ENCODE peak calls at places on chromosomes 12 and 14, in seven cellular contexts. D, T, N, I, Z, U and A are unnamed samples.

GRCh38 chr12:26109343-26109841 is 15.4 kb downstream of the BHLHE41 start:
- DNase-seq in D (no peak), T (peak), N (no peak), I (no peak), Z (no peak), U (no peak), A (no peak)

GRCh38 chr14:95998656-95999055 is 40.5 kb upstream of the C14orf132 start:
- DNase-seq in D (peak), T (no peak), N (peak), I (no peak), Z (no peak), U (no peak), A (peak)

GRCh38 chr14:50038398-50039119 is 77.8 kb downstream of the VCPKMT start:
- DNase-seq in D (no peak), T (no peak), N (no peak), I (peak), Z (peak), U (peak), A (no peak)

GRCh38 chr12:31362759-31363415 is 36.9 kb upstream of the SINHCAF start:
- DNase-seq in D (no peak), T (peak), N (no peak), I (peak), Z (peak), U (peak), A (peak)

GRCh38 chr14:61321385-61322010 is at the start of gene PRKCH:
- DNase-seq in D (peak), T (peak), N (peak), I (peak), Z (peak), U (no peak), A (peak)

GRCh38 chr14:26478967-26479366 is 118.9 kb downstream of the NOVA1 start:
- DNase-seq in D (no peak), T (no peak), N (no peak), I (no peak), Z (no peak), U (no peak), A (no peak)

GRCh38 chr14:89618309-89618708 is 201.3 kb upstream of the FOXN3 start:
- DNase-seq in D (no peak), T (no peak), N (peak), I (peak), Z (no peak), U (no peak), A (no peak)

GRCh38 chr14:88181072-88181471 is 142.0 kb downstream of the KCNK10 start:
- DNase-seq in D (no peak), T (peak), N (no peak), I (no peak), Z (no peak), U (no peak), A (no peak)

GRCh38 chr12:132459270-132459669 is 30.7 kb upstream of the FBRSL1 start:
- DNase-seq in D (no peak), T (no peak), N (no peak), I (no peak), Z (no peak), U (no peak), A (no peak)

GRCh38 chr12:91913651-91914050 is 232.0 kb downstream of the BTG1 start:
- DNase-seq in D (no peak), T (no peak), N (no peak), I (no peak), Z (no peak), U (no peak), A (no peak)

GRCh38 chr14:94120667-94121335 is 8.6 kb downstream of the IFI27L2 start:
- DNase-seq in D (no peak), T (no peak), N (no peak), I (no peak), Z (no peak), U (no peak), A (no peak)

GRCh38 chr14:71703477-71703876 is 228.8 kb upstream of the RGS6 start:
- DNase-seq in D (no peak), T (no peak), N (no peak), I (no peak), Z (no peak), U (no peak), A (no peak)

GRCh38 chr14:95098984-95099599 is 58.2 kb downstream of the DICER1 start:
- DNase-seq in D (peak), T (no peak), N (peak), I (peak), Z (peak), U (no peak), A (peak)

GRCh38 chr14:20846560-20846959 is 43.9 kb upstream of the RNASE1 start:
- DNase-seq in D (no peak), T (no peak), N (no peak), I (no peak), Z (no peak), U (no peak), A (no peak)

GRCh38 chr12:99137124-99137845 is 492.2 kb downstream of the APAF1 start:
- DNase-seq in D (no peak), T (no peak), N (no peak), I (no peak), Z (no peak), U (no peak), A (no peak)

GRCh38 chr14:75554482-75554881 is 23.9 kb upstream of the FLVCR2 start:
- DNase-seq in D (no peak), T (no peak), N (no peak), I (no peak), Z (no peak), U (no peak), A (peak)

GRCh38 chr14:102917469-102918211 is 4.8 kb upstream of the AMN start:
- DNase-seq in D (peak), T (peak), N (peak), I (peak), Z (peak), U (no peak), A (peak)

GRCh38 chr12:3333583-3333982 is 157.4 kb upstream of the PRMT8 start:
- DNase-seq in D (peak), T (peak), N (peak), I (peak), Z (peak), U (no peak), A (no peak)

GRCh38 chr14:35607380-35607779 is 73.4 kb downstream of the INSM2 start:
- DNase-seq in D (no peak), T (no peak), N (no peak), I (no peak), Z (no peak), U (no peak), A (peak)
- TF ChIP-seq JUND in D (no peak), T (no peak), N (no peak), I (no peak), Z (no peak), U (no peak), A (no peak)

GRCh38 chr14:93113678-93114067 is 2.1 kb downstream of the ITPK1 start:
- DNase-seq in D (no peak), T (no peak), N (no peak), I (no peak), Z (no peak), U (no peak), A (no peak)

GRCh38 chr14:93115069-93115919 is 431 bp downstream of the ITPK1 start:
- DNase-seq in D (peak), T (peak), N (peak), I (peak), Z (peak), U (peak), A (peak)

GRCh38 chr14:93112891-93113677 is 2.6 kb downstream of the ITPK1 start:
- DNase-seq in D (peak), T (peak), N (peak), I (peak), Z (peak), U (peak), A (peak)

GRCh38 chr14:93114713-93115068 is 1.0 kb downstream of the ITPK1 start:
- DNase-seq in D (no peak), T (no peak), N (no peak), I (no peak), Z (no peak), U (no peak), A (no peak)

GRCh38 chr14:93114068-93114710 is 1.5 kb downstream of the ITPK1 start:
- DNase-seq in D (no peak), T (no peak), N (no peak), I (no peak), Z (no peak), U (no peak), A (no peak)
- TF ChIP-seq JUND in D (no peak), T (no peak), N (no peak), I (no peak), Z (no peak), U (no peak), A (no peak)

GRCh38 chr12:116628450-116628793 is 69.2 kb downstream of the MAP1LC3B2 start:
- DNase-seq in D (no peak), T (no peak), N (no peak), I (no peak), Z (no peak), U (no peak), A (no peak)

GRCh38 chr12:116631619-116632018 is 72.4 kb downstream of the MAP1LC3B2 start:
- DNase-seq in D (no peak), T (no peak), N (no peak), I (no peak), Z (no peak), U (no peak), A (no peak)

GRCh38 chr12:116630762-116631161 is 71.6 kb downstream of the MAP1LC3B2 start:
- DNase-seq in D (no peak), T (no peak), N (no peak), I (no peak), Z (no peak), U (no peak), A (no peak)

GRCh38 chr12:116629451-116629850 is 70.3 kb downstream of the MAP1LC3B2 start:
- DNase-seq in D (no peak), T (no peak), N (no peak), I (no peak), Z (no peak), U (no peak), A (no peak)

DNA sequence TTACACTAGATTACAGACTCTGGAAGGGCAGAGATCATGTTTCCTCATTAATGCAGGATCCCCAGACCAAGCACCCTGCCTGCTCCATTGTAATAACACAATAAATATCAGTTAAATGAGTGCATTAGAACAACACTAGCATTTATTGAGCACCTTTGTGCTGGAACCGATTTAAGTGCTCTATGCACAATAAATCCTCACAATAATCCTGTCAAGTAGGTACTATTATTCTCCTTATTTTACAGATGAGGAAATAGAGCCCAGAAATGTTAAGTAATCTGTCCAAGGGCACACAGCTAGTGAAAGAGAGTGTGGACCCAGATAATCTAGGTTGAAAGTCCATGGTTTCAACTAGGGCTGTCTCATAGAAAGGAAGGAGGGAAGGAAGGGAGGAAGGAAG is 69.8 kb downstream of the MAP1LC3B2 start:
- DNase-seq in D (no peak), T (no peak), N (no peak), I (no peak), Z (no peak), U (no peak), A (no peak)
- TF ChIP-seq JUND in D (no peak), T (no peak), N (no peak), I (no peak), Z (no peak), U (no peak), A (no peak)

DNA sequence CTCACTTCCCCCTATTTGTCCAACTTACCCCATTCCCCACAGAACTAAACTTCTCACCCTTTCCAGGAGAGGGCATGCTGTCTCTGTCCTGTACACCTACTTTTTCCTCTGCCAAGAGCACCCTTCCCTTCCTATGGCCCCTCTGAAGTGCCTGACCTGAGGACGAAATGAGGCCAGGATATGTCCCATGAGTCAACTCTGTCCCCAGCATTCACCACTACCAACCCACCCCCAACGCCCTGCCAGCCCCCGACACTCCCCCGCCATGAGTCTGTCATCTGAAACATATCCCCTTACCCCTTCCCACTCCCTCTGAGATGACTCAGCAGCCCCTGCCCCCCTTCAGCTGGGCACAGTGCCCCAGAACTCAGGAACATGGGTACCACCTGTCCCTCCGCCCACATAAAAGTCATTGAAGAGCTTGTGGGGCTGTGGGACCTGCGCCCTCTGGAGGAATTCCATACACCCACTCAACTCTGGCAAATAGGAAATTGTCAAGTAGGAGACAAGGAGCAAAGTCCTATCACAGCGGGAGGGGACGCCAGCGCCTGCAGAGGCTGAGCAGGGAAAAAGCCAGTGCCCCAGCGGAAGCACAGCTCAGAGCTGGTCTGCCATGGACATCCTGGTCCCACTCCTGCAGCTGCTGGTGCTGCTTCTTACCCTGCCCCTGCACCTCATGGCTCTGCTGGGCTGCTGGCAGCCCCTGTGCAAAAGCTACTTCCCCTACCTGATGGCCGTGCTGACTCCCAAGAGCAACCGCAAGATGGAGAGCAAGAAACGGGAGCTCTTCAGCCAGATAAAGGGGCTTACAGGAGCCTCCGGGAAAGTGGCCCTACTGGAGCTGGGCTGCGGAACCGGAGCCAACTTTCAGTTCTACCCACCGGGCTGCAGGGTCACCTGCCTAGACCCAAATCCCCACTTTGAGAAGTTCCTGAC is 26.3 kb downstream of the ITGA7 start:
- DNase-seq in D (peak), T (peak), N (no peak), I (peak), Z (peak), U (no peak), A (peak)
- TF ChIP-seq JUND in D (no peak), T (no peak), N (no peak), I (no peak), Z (peak), U (no peak), A (no peak)

DNA sequence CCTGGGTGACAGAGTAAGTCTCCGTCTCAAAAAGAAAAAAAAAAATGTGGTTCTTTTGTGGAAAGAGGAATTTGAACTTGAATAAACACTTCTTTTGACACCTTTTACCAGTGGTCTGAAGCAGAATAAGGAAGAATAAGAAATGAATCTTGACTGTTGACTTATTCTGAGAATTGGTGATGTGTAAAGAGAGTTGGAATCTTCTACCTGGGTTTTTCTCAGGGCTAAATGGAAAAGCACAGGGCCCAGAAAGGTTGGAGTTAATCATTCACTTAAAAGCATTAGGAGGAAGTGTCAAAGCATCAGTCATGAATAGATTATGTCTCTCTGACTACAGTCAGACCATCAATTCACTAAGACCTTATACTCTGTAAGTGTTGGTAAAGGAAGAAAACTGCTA is 13.9 kb downstream of the PNMA1 start:
- DNase-seq in D (no peak), T (no peak), N (no peak), I (peak), Z (no peak), U (no peak), A (no peak)
- TF ChIP-seq JUND in D (no peak), T (no peak), N (no peak), I (no peak), Z (no peak), U (no peak), A (no peak)

DNA sequence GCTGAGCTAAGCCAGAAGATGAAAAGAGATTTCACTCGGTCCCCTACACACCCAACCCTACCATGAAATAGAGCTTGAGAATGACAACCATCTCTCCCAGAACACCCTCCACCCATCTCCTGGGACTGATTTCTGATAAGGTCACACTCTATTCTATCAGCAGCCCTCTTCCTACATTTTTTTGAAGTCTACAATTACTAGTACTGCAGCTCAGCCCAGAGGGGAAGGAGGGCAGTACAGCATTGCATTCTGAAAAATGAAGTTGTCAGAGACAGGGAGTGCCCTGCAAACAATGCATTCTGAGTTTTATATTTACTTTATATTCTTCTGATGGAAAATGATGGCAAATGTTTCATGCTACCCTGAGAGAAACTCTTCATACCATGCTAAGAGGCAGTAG is 318.5 kb downstream of the BCAT1 start:
- DNase-seq in D (no peak), T (no peak), N (no peak), I (no peak), Z (no peak), U (no peak), A (no peak)
- TF ChIP-seq JUND in D (no peak), T (no peak), N (no peak), I (no peak), Z (no peak), U (no peak), A (no peak)

DNA sequence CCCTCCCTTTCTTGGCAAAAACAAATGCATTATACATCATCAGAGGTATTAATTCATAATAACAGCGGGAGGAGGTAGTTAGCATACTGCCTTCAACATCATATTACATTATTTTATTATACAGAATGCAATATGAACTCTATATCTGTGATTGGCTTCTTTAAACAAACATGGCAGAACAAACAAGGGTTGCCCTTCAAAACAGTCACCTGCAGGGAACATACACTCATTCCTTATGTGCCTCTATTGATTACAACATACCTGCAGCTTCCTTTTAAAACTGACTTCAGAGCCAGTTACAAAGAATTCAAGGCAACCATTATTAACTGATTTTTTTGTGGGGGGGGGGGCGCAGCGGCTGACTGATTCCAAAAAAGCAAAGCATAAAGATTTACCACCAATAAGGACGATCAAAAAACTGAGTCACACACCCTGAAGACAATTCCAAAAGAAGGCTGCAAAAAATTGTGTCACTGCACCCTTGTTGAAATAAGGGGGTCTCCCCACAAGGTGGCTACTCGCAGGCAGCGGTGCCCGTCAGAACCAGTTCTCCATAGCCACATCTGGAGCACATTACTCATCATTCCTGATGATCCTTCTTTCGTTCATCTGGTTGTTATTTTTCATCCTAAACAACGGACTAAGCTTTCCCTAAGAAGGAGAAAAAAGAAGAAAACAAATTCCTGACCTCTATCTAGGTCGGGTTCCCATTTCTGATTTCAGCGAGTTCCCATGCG is 51.8 kb downstream of the SMUG1 start:
- DNase-seq in D (no peak), T (no peak), N (peak), I (peak), Z (no peak), U (no peak), A (peak)
- TF ChIP-seq JUND in D (no peak), T (no peak), N (no peak), I (no peak), Z (no peak), U (no peak), A (no peak)

GRCh38 chr12:72269491-72269890 is 2.7 kb upstream of the TRHDE start:
- DNase-seq in D (no peak), T (no peak), N (no peak), I (no peak), Z (no peak), U (no peak), A (no peak)

GRCh38 chr12:72261885-72262284 is 10.3 kb upstream of the TRHDE start:
- DNase-seq in D (no peak), T (no peak), N (no peak), I (no peak), Z (no peak), U (no peak), A (no peak)

GRCh38 chr12:72268386-72268785 is 3.8 kb upstream of the TRHDE start:
- DNase-seq in D (no peak), T (no peak), N (no peak), I (no peak), Z (no peak), U (no peak), A (no peak)

GRCh38 chr12:72267974-72268373 is 4.2 kb upstream of the TRHDE start:
- DNase-seq in D (no peak), T (no peak), N (no peak), I (no peak), Z (no peak), U (no peak), A (no peak)

DNA sequence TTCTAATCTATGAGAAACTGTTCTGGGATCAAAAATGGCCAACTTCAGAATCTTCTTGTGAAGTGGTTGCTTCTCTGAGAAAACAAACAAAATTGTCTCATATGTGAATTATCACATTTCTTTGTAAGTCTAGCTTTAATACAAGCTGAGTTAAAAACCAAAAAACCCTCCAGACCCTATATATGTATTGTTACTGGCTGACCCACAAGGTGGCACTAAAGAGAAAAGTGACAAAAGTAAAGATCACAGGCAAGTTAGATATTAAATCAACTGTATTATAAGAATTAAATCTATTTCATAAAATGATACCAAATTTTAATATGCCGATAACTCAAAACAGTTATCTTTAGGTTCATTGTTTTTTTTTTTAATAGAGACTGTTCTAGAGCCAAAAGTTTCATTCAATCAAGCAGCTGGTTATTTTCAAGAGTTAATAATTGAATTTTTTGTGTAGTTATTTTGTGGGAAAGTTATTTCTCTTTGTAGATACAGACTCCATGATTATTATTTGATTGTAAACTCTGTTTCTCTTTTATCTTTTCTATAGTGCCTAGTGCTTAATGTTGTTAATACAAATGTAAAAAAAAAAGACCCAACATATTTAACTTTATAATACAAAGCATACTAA is 7.5 kb upstream of the TRHDE start:
- DNase-seq in D (no peak), T (no peak), N (peak), I (peak), Z (peak), U (no peak), A (no peak)
- TF ChIP-seq JUND in D (no peak), T (no peak), N (no peak), I (no peak), Z (no peak), U (no peak), A (no peak)